ENCODE peak calls at places on chromosome 6, in seven cellular contexts. Q, U, H, B, M, Y and E are unnamed samples.

GRCh38 chr6:29561091-29561490 is 1.6 kb upstream of the UBD start:
- DNase-seq in Q (no peak), U (no peak), H (no peak), B (no peak), M (no peak), Y (no peak), E (no peak)

GRCh38 chr6:1313755-1314503 is 2.0 kb downstream of the FOXQ1 start:
- DNase-seq in Q (no peak), U (no peak), H (peak), B (peak), M (no peak), Y (no peak), E (no peak)

GRCh38 chr6:86030875-86031274 is 388.2 kb upstream of the SYNCRIP start:
- DNase-seq in Q (no peak), U (no peak), H (no peak), B (no peak), M (no peak), Y (no peak), E (no peak)

GRCh38 chr6:44129841-44130322 is 2.5 kb downstream of the TMEM63B start:
- DNase-seq in Q (no peak), U (no peak), H (no peak), B (no peak), M (no peak), Y (no peak), E (no peak)

GRCh38 chr6:169095153-169095552 is 158.5 kb downstream of the THBS2 start:
- DNase-seq in Q (no peak), U (no peak), H (no peak), B (no peak), M (no peak), Y (no peak), E (no peak)

GRCh38 chr6:92364948-92365386 is 1054.4 kb downstream of the EPHA7 start:
- DNase-seq in Q (no peak), U (no peak), H (no peak), B (no peak), M (no peak), Y (no peak), E (no peak)

GRCh38 chr6:70901324-70901723 is 55.5 kb downstream of the B3GAT2 start:
- DNase-seq in Q (no peak), U (no peak), H (no peak), B (no peak), M (no peak), Y (no peak), E (no peak)

GRCh38 chr6:88490865-88491264 is 324.7 kb upstream of the CNR1 start:
- DNase-seq in Q (no peak), U (no peak), H (no peak), B (no peak), M (no peak), Y (peak), E (no peak)

GRCh38 chr6:150208606-150209352 is 65.9 kb downstream of the PPP1R14C start:
- DNase-seq in Q (no peak), U (no peak), H (no peak), B (no peak), M (no peak), Y (no peak), E (no peak)

GRCh38 chr6:157123245-157123644 is 200.1 kb downstream of the TMEM242 start:
- DNase-seq in Q (no peak), U (no peak), H (no peak), B (no peak), M (no peak), Y (no peak), E (no peak)

GRCh38 chr6:137764464-137764863 is 102.6 kb upstream of the TNFAIP3 start:
- DNase-seq in Q (no peak), U (no peak), H (no peak), B (no peak), M (no peak), Y (peak), E (no peak)

GRCh38 chr6:107152633-107153032 is 37.3 kb upstream of the BEND3 start:
- DNase-seq in Q (no peak), U (no peak), H (no peak), B (no peak), M (no peak), Y (no peak), E (no peak)

GRCh38 chr6:53410508-53411258 is 61.9 kb upstream of the ELOVL5 start:
- DNase-seq in Q (no peak), U (peak), H (no peak), B (peak), M (peak), Y (peak), E (no peak)

GRCh38 chr6:39821739-39822532 is 29.8 kb downstream of the DAAM2 start:
- DNase-seq in Q (no peak), U (peak), H (no peak), B (no peak), M (peak), Y (no peak), E (peak)

GRCh38 chr6:74199146-74199680 is 503.2 kb downstream of the CD109 start:
- DNase-seq in Q (no peak), U (no peak), H (no peak), B (no peak), M (no peak), Y (no peak), E (no peak)

GRCh38 chr6:145544031-145544430 is 191.3 kb downstream of the EPM2A start:
- DNase-seq in Q (no peak), U (peak), H (no peak), B (no peak), M (no peak), Y (peak), E (no peak)

GRCh38 chr6:154675602-154676088 is 57.6 kb upstream of the SCAF8 start:
- DNase-seq in Q (peak), U (peak), H (peak), B (peak), M (peak), Y (peak), E (peak)

GRCh38 chr6:3287308-3287707 is 28.6 kb downstream of the PSMG4 start:
- DNase-seq in Q (no peak), U (peak), H (no peak), B (no peak), M (no peak), Y (no peak), E (peak)

GRCh38 chr6:1575213-1576041 is 34.3 kb upstream of the FOXC1 start:
- DNase-seq in Q (peak), U (no peak), H (no peak), B (no peak), M (peak), Y (peak), E (no peak)

GRCh38 chr6:57316581-57317059 is 810 bp upstream of the PRIM2 start:
- DNase-seq in Q (peak), U (peak), H (peak), B (peak), M (peak), Y (peak), E (peak)

GRCh38 chr6:107823047-107823557 is 1.0 kb downstream of the SCML4 start:
- DNase-seq in Q (no peak), U (no peak), H (no peak), B (no peak), M (no peak), Y (no peak), E (no peak)

GRCh38 chr6:97282238-97282725 is 734 bp downstream of the MMS22L start:
- DNase-seq in Q (no peak), U (no peak), H (no peak), B (no peak), M (no peak), Y (peak), E (no peak)

GRCh38 chr6:108113557-108114519 is 39.3 kb upstream of the OSTM1 start:
- DNase-seq in Q (no peak), U (peak), H (peak), B (no peak), M (peak), Y (peak), E (no peak)

DNA sequence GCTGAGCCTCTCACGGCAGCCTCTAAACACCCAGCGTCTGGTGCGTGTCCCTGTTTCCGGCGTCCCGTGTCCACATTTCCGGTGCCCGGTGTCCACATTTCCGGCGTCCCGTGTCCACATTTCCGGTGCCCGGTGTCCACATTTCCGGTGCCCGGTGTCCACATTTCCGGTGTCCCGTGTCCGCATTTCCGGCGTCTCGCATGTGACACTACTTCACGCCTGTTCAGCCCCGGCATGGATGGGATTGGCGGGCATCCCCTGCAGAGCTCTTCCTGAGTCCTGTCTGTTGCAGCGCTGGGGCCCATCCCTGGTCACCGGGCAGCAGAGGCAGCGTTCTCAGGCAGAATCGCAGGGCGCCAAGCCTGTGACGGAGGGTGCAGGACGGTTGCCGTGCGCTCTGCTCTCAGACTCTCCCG is 3.2 kb downstream of the FRMD1 start:
- DNase-seq in Q (no peak), U (no peak), H (no peak), B (no peak), M (no peak), Y (no peak), E (no peak)
- H3K4me3 ChIP-seq in Q (no peak), U (no peak), H (no peak), B (no peak), M (no peak), Y (no peak), E (no peak)

DNA sequence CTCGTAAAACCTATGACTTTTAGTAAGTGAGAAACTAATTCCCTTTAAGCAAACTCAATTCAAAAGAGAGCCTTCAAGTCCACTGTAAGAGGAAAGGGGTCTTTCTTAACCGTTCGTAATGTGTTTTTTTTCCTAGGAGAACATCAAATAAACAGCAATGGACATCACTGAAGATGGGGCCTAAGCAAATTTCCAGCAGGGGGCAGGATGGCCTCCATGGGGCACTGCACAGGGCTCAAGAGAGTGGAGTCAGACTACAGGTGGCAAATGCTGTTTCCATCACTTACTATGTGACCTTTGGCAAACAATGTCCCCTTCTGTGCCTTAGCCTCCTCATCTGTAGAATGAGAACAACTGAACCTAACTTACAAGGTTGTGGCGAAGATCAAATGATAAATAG is 88.7 kb downstream of the ARHGAP18 start:
- DNase-seq in Q (no peak), U (peak), H (peak), B (peak), M (no peak), Y (no peak), E (no peak)
- TF ChIP-seq CTCF in Q (no peak), U (peak), H (peak), B (peak), M (peak), Y (peak), E (no peak)

DNA sequence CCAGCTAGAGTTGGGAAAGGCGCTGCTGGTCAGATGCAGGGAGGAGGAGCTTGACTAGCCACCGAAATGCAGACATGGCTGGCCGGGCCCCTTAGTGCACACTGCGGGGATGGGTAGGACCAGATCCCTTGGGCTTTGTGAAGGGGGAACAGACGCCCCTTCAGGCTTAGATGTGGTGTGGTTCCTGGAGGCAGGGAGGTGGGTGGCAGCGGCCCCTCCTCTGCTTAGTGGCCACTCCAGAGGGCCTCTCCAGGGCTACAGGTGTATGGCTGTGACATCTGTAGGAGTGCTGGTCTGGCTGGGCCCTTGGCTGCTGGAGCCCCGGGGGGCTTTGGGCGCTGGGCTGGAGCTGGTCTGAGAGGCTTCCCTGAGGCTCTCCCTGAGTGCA is 5.9 kb downstream of the CCND3 start:
- DNase-seq in Q (no peak), U (no peak), H (peak), B (no peak), M (no peak), Y (no peak), E (no peak)
- H3K27ac ChIP-seq in Q (peak), U (no peak), H (no peak), B (no peak), M (peak), Y (no peak), E (no peak)

DNA sequence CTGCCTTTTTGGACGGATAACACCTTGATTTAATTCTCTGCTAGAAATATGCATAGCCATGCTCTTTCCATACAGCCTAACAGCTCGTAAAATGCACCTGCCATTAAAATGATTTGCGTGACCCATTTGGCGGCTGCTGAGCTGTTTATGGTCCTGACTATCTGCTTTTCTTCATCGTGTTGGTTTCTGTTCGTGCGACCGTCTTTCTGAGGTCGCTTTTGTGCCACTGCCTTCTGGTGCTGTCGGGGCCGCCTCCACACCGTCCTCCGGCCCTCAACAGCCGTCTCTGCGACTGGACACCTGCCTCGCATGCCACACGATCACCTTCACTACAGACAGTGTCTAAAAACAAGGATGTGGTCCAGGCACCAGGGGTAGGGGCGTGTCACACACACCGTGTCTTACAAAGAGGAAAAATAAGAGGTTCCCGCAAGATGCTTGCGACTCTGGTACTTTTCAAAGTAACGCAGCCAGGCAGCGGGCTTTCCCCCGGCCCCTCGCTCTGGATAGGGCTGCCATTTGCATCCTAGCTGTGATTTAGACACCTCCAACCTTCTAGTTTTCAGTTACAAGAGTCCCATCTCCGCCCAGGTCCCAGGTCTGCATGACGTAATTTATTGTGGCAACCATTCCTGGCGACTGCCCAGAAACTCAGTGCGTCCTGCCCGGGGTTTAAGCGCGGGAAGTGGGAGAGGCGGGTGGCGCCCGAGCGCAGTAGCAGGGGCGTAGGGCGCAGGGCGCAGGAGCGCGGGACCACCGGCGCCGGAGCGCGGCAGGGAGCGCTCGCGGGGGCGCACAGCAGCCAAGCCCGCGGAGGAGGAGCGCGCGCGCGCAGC is at the start of gene STMND1:
- DNase-seq in Q (peak), U (peak), H (peak), B (peak), M (peak), Y (no peak), E (no peak)
- H3K4me3 ChIP-seq in Q (peak), U (peak), H (peak), B (peak), M (peak), Y (peak), E (peak)

DNA sequence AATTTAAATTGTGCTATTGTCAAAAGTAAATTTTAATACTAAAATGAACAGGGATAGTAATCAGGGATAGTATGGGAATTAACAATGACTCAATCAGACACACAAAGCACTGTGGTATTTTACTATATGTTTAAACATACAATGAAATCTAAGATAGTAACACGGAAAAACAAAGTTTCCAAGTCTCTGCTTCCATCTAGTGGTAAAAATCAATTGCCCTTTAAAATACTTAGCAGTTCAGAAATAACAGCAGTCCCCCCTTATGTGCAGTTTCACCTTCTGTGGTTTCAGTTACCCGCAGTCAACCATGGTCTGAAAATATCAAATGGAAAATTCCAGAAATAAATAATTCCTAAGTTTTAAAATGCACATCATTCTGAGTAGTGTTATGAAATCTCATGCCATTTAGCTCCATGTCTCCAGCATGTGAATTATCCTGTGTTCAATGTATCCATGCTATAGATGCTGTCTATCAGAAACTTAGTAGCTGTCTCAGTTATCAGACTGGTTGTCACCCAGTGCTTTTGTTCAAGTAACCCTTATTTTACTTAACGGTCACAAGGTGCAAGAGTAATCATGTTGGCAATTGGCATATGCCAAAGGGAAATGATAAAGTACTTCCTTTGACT is 58.5 kb downstream of the AHI1 start:
- DNase-seq in Q (no peak), U (no peak), H (no peak), B (no peak), M (no peak), Y (peak), E (no peak)
- TF ChIP-seq CTCF in Q (no peak), U (peak), H (peak), B (peak), M (peak), Y (peak), E (peak)

DNA sequence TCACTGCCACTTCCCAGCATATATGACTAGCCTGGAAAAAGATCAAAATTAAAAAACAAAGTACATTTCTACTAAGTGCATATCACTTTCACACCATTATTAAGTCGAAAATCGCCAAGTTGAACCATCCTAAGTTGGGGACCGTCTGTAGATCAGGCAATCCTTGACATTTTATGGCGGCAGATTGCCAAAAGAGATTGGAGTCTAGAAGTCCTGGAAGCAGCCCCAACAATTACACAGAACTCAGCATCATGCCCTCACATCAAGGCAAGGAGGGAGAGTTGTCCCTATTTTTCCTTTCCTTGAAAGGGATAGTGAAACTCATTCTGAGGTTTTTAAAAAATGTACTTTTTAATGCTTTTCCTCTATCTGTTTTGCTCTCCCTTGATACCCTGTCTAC is 30.7 kb downstream of the SLC22A3 start:
- DNase-seq in Q (no peak), U (no peak), H (no peak), B (no peak), M (no peak), Y (no peak), E (no peak)
- H3K27ac ChIP-seq in Q (no peak), U (no peak), H (no peak), B (no peak), M (no peak), Y (no peak), E (no peak)

GRCh38 chr6:143260857-143261256 is 189.6 kb downstream of the ADAT2 start:
- DNase-seq in Q (no peak), U (no peak), H (no peak), B (no peak), M (no peak), Y (peak), E (no peak)
- H3K4me3 ChIP-seq in Q (no peak), U (no peak), H (no peak), B (no peak), M (no peak), Y (no peak), E (no peak)